ENCODE peak calls at places on chromosomes 13 and 19, in eight cellular contexts. K is left ventricle myocardium inferior, I is choroid plexus epithelial cell, W is cardiac fibroblast, H is heart left ventricle, G is ovary, X is PC-3, L is mammary epithelial cell. V is an unnamed sample.

GRCh38 chr13:107130516-107130915 is 562.6 kb upstream of the ARGLU1 start:
- DNase-seq in X (no peak), I (no peak), W (no peak), G (no peak), L (no peak), H (no peak), K (no peak), V (no peak)

GRCh38 chr19:41025411-41025810 is 34.3 kb downstream of the CYP2B6 start:
- DNase-seq in K (no peak), X (no peak), G (no peak), H (no peak), W (no peak), L (no peak), I (no peak), V (no peak)

GRCh38 chr19:16888629-16889371 is at the start of gene F2RL3:
- DNase-seq in I (no peak), H (peak), K (peak), L (no peak), G (peak), X (no peak), W (peak), V (peak)

GRCh38 chr13:48004201-48004600 is 3.1 kb upstream of the SUCLA2 start:
- DNase-seq in L (no peak), G (no peak), H (no peak), W (no peak), K (no peak), I (no peak), X (no peak), V (peak)

GRCh38 chr19:2528543-2529173 is 52.7 kb downstream of the GADD45B start:
- DNase-seq in H (no peak), L (no peak), G (no peak), W (peak), K (no peak), I (no peak), X (peak), V (no peak)

GRCh38 chr19:48496959-48497727 is 14.5 kb downstream of the LMTK3 start:
- DNase-seq in W (no peak), G (no peak), K (no peak), I (no peak), H (no peak), L (no peak), X (no peak), V (no peak)

GRCh38 chr13:108375034-108375433 is 105.5 kb downstream of the TNFSF13B start:
- DNase-seq in W (no peak), L (no peak), K (no peak), G (no peak), I (no peak), H (no peak), X (no peak), V (no peak)

GRCh38 chr19:2302319-2303208 is 5.4 kb downstream of the LINGO3 start:
- DNase-seq in G (no peak), K (peak), W (peak), L (no peak), X (no peak), H (peak), I (peak), V (no peak)

GRCh38 chr19:11421607-11422098 is 2.5 kb upstream of the RGL3 start:
- DNase-seq in L (no peak), G (no peak), W (no peak), H (no peak), I (no peak), K (peak), X (no peak), V (peak)

GRCh38 chr13:57634829-57635165 is 3.3 kb downstream of the PCDH17 start:
- DNase-seq in K (no peak), X (no peak), I (no peak), H (peak), W (no peak), L (no peak), G (no peak), V (peak)

GRCh38 chr19:53357821-53358581 is 7.5 kb upstream of the ZNF525 start:
- DNase-seq in X (no peak), K (no peak), G (no peak), L (no peak), I (no peak), H (no peak), W (no peak), V (no peak)

GRCh38 chr13:108214511-108215383 is 589 bp downstream of the LIG4 start:
- DNase-seq in X (peak), I (peak), G (no peak), W (no peak), L (peak), H (peak), K (no peak), V (no peak)

GRCh38 chr13:29594710-29595379 is 643 bp downstream of the SLC7A1 start:
- DNase-seq in W (peak), L (peak), X (peak), G (peak), I (peak), H (peak), K (peak), V (peak)

GRCh38 chr13:113297370-113297871 is 382 bp downstream of the LAMP1 start:
- DNase-seq in K (no peak), X (no peak), H (no peak), W (peak), L (peak), G (no peak), I (peak), V (no peak)

GRCh38 chr13:24745861-24746617 is 17.9 kb upstream of the RNF17 start:
- DNase-seq in K (no peak), X (no peak), I (no peak), W (no peak), H (no peak), G (no peak), L (peak), V (no peak)

GRCh38 chr13:105343134-105343806 is 1192.2 kb downstream of the EFNB2 start:
- DNase-seq in I (peak), X (no peak), K (no peak), G (no peak), H (no peak), W (no peak), L (no peak), V (no peak)

GRCh38 chr13:74062933-74063332 is 71.3 kb downstream of the KLF12 start:
- DNase-seq in G (peak), H (peak), K (peak), L (no peak), X (no peak), W (peak), I (peak), V (peak)

GRCh38 chr13:42815686-42816085 is 34.3 kb downstream of the FAM216B start:
- DNase-seq in X (no peak), K (no peak), I (peak), W (peak), L (no peak), H (no peak), G (no peak), V (no peak)

GRCh38 chr19:29480507-29480906 is 45.3 kb upstream of the VSTM2B start:
- DNase-seq in H (no peak), I (no peak), K (no peak), G (no peak), L (no peak), W (no peak), X (no peak), V (no peak)

GRCh38 chr19:46373573-46374359 is 26.9 kb downstream of the PPP5C start:
- DNase-seq in I (peak), K (peak), G (no peak), L (peak), X (peak), W (peak), H (peak), V (no peak)

GRCh38 chr13:35988648-35989081 is 142.5 kb downstream of the DCLK1 start:
- DNase-seq in I (peak), G (no peak), W (peak), K (no peak), X (no peak), L (peak), H (no peak), V (no peak)

GRCh38 chr19:16594681-16595091 is 22.5 kb upstream of the SLC35E1 start:
- DNase-seq in G (no peak), W (no peak), H (no peak), X (no peak), K (no peak), L (no peak), I (no peak), V (no peak)

GRCh38 chr13:79225487-79226232 is 180.4 kb downstream of the RBM26 start:
- DNase-seq in I (no peak), X (peak), L (peak), H (no peak), K (no peak), G (no peak), W (peak), V (no peak)

GRCh38 chr19:51002101-51002532 is 713 bp upstream of the KLK8 start:
- DNase-seq in H (no peak), I (no peak), L (no peak), X (no peak), K (no peak), G (no peak), W (no peak), V (no peak)

GRCh38 chr13:21625366-21625765 is 21.4 kb upstream of the MICU2 start:
- DNase-seq in G (no peak), H (no peak), K (no peak), X (peak), L (peak), W (peak), I (peak), V (no peak)
- TF ChIP-seq CTCF in G (no peak), H (peak), K (peak), X (peak), L (peak), W (peak), I (peak), V (peak)

DNA sequence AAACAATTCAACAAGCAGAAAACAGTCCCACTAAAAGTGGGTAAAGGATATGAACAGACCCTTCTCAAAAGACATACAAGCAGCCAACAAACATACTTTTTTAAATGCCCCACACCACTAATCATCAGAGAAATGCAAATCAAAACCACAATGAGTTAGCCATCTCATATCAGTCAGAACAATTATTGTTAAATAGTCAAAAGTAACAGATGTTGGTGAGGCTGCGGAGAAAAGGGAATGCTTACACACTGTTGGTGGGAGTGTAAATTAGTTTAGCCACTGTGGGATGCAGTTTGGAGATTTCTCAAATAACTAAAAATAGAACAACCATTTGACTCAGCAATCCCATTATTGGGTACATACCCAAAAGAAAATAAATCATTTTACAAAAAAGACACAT is 8.7 kb downstream of the ZNF529 start:
- DNase-seq in W (no peak), H (no peak), K (no peak), I (no peak), X (no peak), L (no peak), G (no peak), V (no peak)
- H3K4me3 ChIP-seq in W (no peak), H (no peak), K (no peak), I (no peak), X (no peak), L (no peak), G (no peak), V (no peak)

GRCh38 chr19:37987356-37988332 is 80.6 kb downstream of the SIPA1L3 start:
- DNase-seq in K (no peak), I (no peak), G (no peak), H (no peak), X (no peak), W (no peak), L (no peak), V (no peak)
- TF ChIP-seq CTCF in K (no peak), I (peak), G (no peak), H (no peak), X (peak), W (peak), L (peak), V (no peak)

DNA sequence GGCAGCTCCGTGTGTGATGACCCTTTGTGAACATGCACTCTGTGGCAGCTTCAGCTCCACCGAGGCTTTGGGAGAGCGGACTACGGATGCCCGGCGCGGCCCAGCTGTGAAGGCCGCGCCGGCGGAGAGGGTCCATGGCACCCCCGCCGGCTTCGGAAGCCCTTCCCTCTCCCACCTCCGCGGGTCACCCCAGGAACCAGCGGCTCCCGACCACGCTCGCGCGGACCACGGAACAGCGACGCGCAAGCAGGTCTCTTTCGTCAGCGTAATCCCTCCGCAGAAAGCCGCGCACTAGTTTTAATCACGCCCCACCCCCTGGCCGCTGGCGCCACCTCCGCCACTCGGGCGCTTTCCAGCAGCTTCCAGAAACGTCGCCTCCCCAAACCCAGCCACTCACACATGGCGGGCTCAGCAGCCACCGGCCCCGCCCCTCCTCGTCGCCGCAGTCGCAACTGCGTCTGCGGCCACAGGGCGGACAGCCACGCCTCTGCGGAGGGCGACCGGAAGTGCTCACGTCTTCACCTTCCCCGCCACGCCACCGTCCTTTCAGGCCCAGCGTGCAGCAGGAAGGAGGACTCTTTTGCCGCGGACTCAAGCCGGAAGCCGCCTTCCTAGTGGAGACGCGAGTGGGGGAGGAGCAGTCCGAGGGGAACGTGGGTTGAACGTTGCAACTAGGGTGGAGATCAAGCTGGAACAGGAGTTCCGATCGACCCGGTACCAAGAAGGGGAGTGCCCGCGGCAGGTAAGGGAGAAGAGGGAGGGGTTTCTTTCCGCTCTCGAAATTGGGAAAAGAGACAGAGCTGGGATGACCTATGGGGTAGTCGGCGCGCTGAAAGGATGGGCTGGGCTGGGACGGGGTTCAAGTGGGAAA is at the start of gene USPL1:
- DNase-seq in I (peak), W (peak), X (peak), L (peak), K (peak), H (peak), G (peak), V (peak)
- H3K4me3 ChIP-seq in I (peak), W (peak), X (peak), L (peak), K (peak), H (peak), G (peak), V (peak)

DNA sequence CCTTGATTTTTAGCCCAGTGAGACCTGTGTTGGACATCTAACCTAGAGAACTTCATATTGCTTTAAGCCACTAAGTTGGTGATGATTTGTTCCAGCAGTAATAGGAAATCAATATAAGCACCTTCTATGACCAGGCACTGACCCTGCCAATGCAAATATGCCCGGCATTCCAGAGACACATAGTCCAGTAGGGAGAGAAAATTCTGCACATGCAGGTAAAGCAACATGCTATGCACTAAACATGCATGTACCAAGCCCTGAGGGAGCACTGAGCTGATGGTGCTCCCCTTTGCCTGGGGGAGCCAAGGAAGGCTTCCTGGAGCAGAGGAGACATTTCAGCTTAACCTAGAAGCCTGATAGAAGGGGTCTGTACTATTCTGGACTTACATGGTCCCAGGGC is 40.4 kb upstream of the C13orf42 start:
- DNase-seq in L (no peak), K (no peak), G (no peak), W (no peak), I (no peak), X (no peak), H (no peak), V (no peak)
- TF ChIP-seq CTCF in L (no peak), K (no peak), G (no peak), W (no peak), I (no peak), X (no peak), H (no peak), V (no peak)

DNA sequence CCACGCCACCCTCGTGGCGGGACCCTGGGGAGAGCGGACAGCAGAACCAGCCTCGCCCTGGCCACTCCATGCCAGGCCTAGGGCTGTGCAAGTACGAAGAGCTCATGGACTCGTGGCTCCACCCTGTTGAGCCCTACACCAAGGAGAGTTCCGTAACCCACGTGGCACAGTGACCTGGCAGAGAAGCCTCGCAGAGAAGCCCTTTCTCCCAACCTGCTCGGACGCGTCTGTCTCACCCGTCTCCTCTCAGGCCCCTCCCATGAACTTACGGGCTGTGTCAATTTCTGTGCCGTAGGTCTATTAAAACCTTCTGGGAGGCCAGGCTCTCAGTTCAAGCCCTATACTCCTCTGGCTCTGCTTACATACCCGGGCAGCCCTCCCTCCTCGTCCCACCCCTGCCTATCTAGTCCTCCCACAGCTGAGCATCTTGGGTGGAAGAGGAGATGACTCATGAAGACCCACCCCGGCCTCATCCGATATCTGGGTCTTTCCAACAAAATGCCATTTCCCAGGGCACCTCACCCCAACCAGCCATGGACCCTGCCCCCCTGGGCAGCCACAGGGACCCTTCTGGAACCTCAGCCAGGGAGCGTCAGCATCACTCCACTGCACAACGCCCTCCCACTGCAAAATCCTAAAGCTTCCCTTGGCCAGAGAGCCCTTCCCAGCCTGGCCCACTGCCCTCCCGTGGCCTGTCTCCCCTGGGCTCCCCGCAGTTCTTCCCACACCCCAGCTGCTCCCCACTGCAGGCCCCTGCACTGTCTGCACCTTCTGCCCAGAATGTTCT is 2.4 kb downstream of the UBXN6 start:
- DNase-seq in K (no peak), X (no peak), W (peak), H (peak), G (peak), L (peak), I (peak), V (peak)
- H3K4me3 ChIP-seq in K (peak), X (no peak), W (peak), H (peak), G (peak), L (no peak), I (peak), V (no peak)

DNA sequence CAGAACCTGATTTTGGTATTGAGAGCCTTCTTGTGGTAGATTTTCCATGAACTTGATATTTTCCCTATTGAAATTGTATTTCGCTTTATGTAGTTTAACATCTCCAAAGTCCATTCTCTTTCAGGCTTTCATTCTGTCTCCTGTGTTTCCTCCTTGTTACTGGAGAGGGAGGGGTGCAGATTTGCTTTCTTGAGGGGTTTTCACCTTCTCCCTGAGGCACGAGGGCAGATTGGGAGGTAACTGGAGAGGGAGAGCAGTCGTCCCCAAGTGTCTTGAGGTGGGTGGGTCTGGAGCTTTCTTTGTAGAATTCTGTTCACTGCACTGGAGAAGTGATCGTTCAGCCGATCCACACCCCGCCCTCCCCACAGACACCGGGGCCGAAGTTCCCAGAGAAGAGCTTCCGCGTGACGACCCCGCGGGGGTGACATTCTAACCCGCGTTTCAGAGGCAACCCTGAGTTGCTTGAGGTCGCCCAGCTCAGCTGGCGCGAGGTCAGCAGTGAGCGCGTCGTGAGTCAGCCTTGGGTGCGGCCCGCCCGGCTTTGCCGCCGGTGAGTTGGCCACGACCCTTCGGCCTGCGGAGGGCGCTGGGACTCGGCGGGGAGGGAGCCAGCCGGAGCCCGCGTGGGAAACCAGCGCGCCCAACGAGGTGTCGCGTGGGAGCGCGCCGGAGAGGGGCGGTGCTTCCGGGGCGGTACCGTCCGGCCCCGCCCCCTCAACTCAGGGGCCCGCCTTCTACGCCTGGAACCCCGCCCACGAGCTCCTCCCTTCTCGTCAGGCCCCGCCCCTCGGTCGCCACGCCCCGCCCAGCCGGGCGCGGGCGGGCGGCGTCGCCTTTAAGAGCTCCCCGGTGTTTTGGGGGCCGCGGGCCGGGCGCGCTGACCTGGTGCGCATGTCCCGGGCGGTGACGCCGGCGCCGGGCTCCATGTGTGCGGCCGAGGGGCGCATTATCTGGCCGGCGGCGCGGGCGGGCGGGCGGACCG is at the start of gene GATAD2A:
- DNase-seq in G (peak), W (peak), I (peak), X (peak), K (peak), H (peak), L (peak), V (peak)
- TF ChIP-seq CTCF in G (no peak), W (peak), I (peak), X (peak), K (peak), H (peak), L (no peak), V (peak)

DNA sequence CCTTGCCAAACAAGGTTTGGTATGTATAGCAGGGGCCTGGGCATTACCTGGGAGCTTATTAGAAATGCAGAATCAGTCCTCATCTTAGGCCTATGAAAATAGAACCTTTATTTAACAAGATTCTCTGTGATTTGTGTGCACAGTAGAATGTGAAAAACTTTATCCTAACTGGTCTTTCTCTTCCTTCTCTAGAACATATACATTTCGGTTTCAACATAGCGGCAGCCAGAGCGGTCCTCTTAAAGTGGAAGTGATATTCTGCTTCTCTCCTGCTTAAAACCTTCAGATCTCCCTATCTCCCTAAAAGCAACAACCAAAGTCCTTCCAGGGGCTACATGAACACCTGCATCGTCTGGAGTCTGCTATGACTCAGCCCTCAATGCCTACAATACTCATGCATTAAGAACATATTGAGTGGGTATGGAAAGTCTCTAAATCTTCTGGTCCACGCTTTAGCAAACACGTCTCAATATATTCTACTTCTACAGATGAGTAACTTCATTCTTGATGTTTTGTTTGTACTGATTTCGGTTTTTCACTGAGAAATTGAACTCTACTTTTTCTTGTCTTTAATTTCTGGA is 84.5 kb downstream of the SPRY2 start:
- DNase-seq in L (no peak), X (no peak), G (no peak), I (no peak), H (no peak), K (no peak), W (no peak), V (no peak)
- H3K4me3 ChIP-seq in L (no peak), X (no peak), G (no peak), I (no peak), H (no peak), K (no peak), W (no peak), V (no peak)